ENCODE peak calls at places on chromosomes 2 and 18, in seven cellular contexts. I, L, W, O, M, N and C are unnamed samples.

GRCh38 chr18:5370332-5370731 is 74.8 kb upstream of the ZBTB14 start:
- DNase-seq in W (no peak), I (peak; percentile 11), O (no peak), L (no peak), N (no peak), M (no peak), C (no peak)

GRCh38 chr18:59272221-59272888 is 899 bp downstream of the RAX start:
- DNase-seq in W (no peak), I (peak; percentile 63), N (no peak), O (no peak), M (no peak), L (no peak), C (no peak)

GRCh38 chr18:45562567-45563479 is 52.5 kb upstream of the SLC14A2 start:
- DNase-seq in N (no peak), I (no peak), M (no peak), L (peak; percentile 76), O (no peak), W (peak; percentile 54), C (no peak)

GRCh38 chr2:172674034-172674967 is 61.3 kb upstream of the RAPGEF4 start:
- DNase-seq in L (no peak), O (no peak), M (no peak), N (no peak), I (peak; percentile 85), W (no peak), C (no peak)

GRCh38 chr2:127097841-127098651 is 8.9 kb downstream of the BIN1 start:
- DNase-seq in L (peak; percentile 50), I (no peak), N (no peak), O (no peak), W (no peak), M (no peak), C (no peak)

GRCh38 chr2:100260712-100261620 is 61.3 kb downstream of the LONRF2 start:
- DNase-seq in N (peak; percentile 36), O (peak; percentile 41), M (no peak), L (no peak), W (peak; percentile 74), I (peak; percentile 86), C (no peak)

GRCh38 chr2:155389224-155389623 is 690.7 kb downstream of the KCNJ3 start:
- DNase-seq in M (no peak), W (no peak), N (no peak), O (no peak), I (no peak), L (no peak), C (no peak)

GRCh38 chr2:128404709-128405466 is 86.2 kb upstream of the HS6ST1 start:
- DNase-seq in L (no peak), M (no peak), W (no peak), O (no peak), N (no peak), I (no peak), C (no peak)

GRCh38 chr2:237546876-237547395 is 19.4 kb upstream of the PRLH start:
- DNase-seq in I (no peak), L (no peak), O (no peak), M (no peak), W (no peak), N (no peak), C (no peak)

GRCh38 chr18:38077219-38077618 is 511.6 kb upstream of the CELF4 start:
- DNase-seq in W (peak; percentile 4), O (no peak), N (no peak), M (no peak), I (peak; percentile 40), L (no peak), C (no peak)

GRCh38 chr2:214989187-214989586 is 149.2 kb downstream of the ABCA12 start:
- DNase-seq in L (no peak), O (no peak), N (no peak), M (no peak), W (no peak), I (no peak), C (no peak)

GRCh38 chr2:126370208-126370607 is 285.8 kb upstream of the GYPC start:
- DNase-seq in L (no peak), M (no peak), I (no peak), O (no peak), N (no peak), W (no peak), C (no peak)

GRCh38 chr2:1730047-1730937 is 14.0 kb downstream of the PXDN start:
- DNase-seq in M (no peak), L (no peak), I (peak; percentile 56), N (peak; percentile 74), W (peak; percentile 86), O (peak; percentile 74), C (no peak)